ENCODE peak calls at places on chromosomes 1 and 21, in five cellular contexts. One of them, this sample, is unnamed.

GRCh38 chr1:1132042-1132927 is 16.4 kb upstream of the C1orf159 start:
- DNase-seq in ovary: no peak
- DNase-seq in NB4: no peak
- DNase-seq in CD8-positive, alpha-beta memory T cell: no peak
- DNase-seq in A172: no peak
- DNase-seq in this sample: no peak

GRCh38 chr1:198449727-198450433 is 90.6 kb downstream of the ATP6V1G3 start:
- DNase-seq in ovary: no peak
- DNase-seq in NB4: no peak
- DNase-seq in CD8-positive, alpha-beta memory T cell: no peak
- DNase-seq in A172: peak
- DNase-seq in this sample: no peak

GRCh38 chr1:6243053-6243834 is 735 bp upstream of the HES3 start:
- DNase-seq in ovary: no peak
- DNase-seq in NB4: no peak
- DNase-seq in CD8-positive, alpha-beta memory T cell: no peak
- DNase-seq in A172: no peak
- DNase-seq in this sample: peak

GRCh38 chr1:87684194-87684593 is 355.5 kb downstream of the LMO4 start:
- DNase-seq in ovary: peak
- DNase-seq in NB4: no peak
- DNase-seq in CD8-positive, alpha-beta memory T cell: peak
- DNase-seq in A172: peak
- DNase-seq in this sample: no peak

GRCh38 chr21:38352536-38353219 is 95.9 kb downstream of the KCNJ15 start:
- DNase-seq in ovary: no peak
- DNase-seq in NB4: peak
- DNase-seq in CD8-positive, alpha-beta memory T cell: no peak
- DNase-seq in A172: peak
- DNase-seq in this sample: no peak

GRCh38 chr1:204583909-204584632 is 67.9 kb downstream of the MDM4 start:
- DNase-seq in ovary: no peak
- DNase-seq in NB4: no peak
- DNase-seq in CD8-positive, alpha-beta memory T cell: no peak
- DNase-seq in A172: no peak
- DNase-seq in this sample: no peak

GRCh38 chr21:33434770-33435360 is 31.7 kb downstream of the IFNGR2 start:
- DNase-seq in ovary: no peak
- DNase-seq in NB4: peak
- DNase-seq in CD8-positive, alpha-beta memory T cell: no peak
- DNase-seq in A172: peak
- DNase-seq in this sample: no peak

GRCh38 chr1:30189818-30190480 is 533.4 kb downstream of the MATN1 start:
- DNase-seq in ovary: no peak
- DNase-seq in NB4: no peak
- DNase-seq in CD8-positive, alpha-beta memory T cell: no peak
- DNase-seq in A172: no peak
- DNase-seq in this sample: no peak

GRCh38 chr1:48677306-48678287 is 99.1 kb downstream of the BEND5 start:
- DNase-seq in ovary: peak
- DNase-seq in NB4: peak
- DNase-seq in CD8-positive, alpha-beta memory T cell: peak
- DNase-seq in A172: peak
- DNase-seq in this sample: peak

GRCh38 chr1:7476861-7477534 is 294.1 kb upstream of the VAMP3 start:
- DNase-seq in ovary: no peak
- DNase-seq in NB4: no peak
- DNase-seq in CD8-positive, alpha-beta memory T cell: no peak
- DNase-seq in A172: no peak
- DNase-seq in this sample: no peak

GRCh38 chr1:7594002-7594713 is 176.9 kb upstream of the VAMP3 start:
- DNase-seq in ovary: no peak
- DNase-seq in NB4: no peak
- DNase-seq in CD8-positive, alpha-beta memory T cell: no peak
- DNase-seq in A172: no peak
- DNase-seq in this sample: no peak